ENCODE peak calls at places on chromosomes 12 and 14, in nine cellular contexts. One of them, this sample, is unnamed.

GRCh38 chr12:73125148-73125547 is 853.0 kb downstream of the TRHDE start:
- DNase-seq in endodermal cell: no peak
- DNase-seq in progenitor cell of endocrine pancreas: no peak
- DNase-seq in CD8-positive, alpha-beta T cell: no peak
- DNase-seq in lower leg skin: no peak
- DNase-seq in H1: no peak
- DNase-seq in mucosa of descending colon: no peak
- DNase-seq in cardiac muscle cell: no peak
- DNase-seq in Peyer's patch: no peak
- DNase-seq in this sample: no peak

GRCh38 chr12:91100901-91101300 is 10.4 kb downstream of the LUM start:
- DNase-seq in cardiac muscle cell: no peak
- DNase-seq in endodermal cell: no peak
- DNase-seq in CD8-positive, alpha-beta T cell: no peak
- DNase-seq in progenitor cell of endocrine pancreas: no peak
- DNase-seq in H1: no peak
- DNase-seq in lower leg skin: no peak
- DNase-seq in mucosa of descending colon: no peak
- DNase-seq in Peyer's patch: no peak
- DNase-seq in this sample: no peak

GRCh38 chr12:59929091-59929490 is 333.3 kb downstream of the SLC16A7 start:
- DNase-seq in Peyer's patch: no peak
- DNase-seq in cardiac muscle cell: no peak
- DNase-seq in H1: no peak
- DNase-seq in mucosa of descending colon: no peak
- DNase-seq in lower leg skin: no peak
- DNase-seq in progenitor cell of endocrine pancreas: no peak
- DNase-seq in CD8-positive, alpha-beta T cell: no peak
- DNase-seq in endodermal cell: no peak
- DNase-seq in this sample: no peak

GRCh38 chr12:43540474-43540873 is 11.5 kb downstream of the ADAMTS20 start:
- DNase-seq in Peyer's patch: no peak
- DNase-seq in endodermal cell: no peak
- DNase-seq in H1: no peak
- DNase-seq in mucosa of descending colon: no peak
- DNase-seq in progenitor cell of endocrine pancreas: no peak
- DNase-seq in CD8-positive, alpha-beta T cell: no peak
- DNase-seq in cardiac muscle cell: no peak
- DNase-seq in lower leg skin: no peak
- DNase-seq in this sample: no peak

GRCh38 chr12:75953312-75953906 is 78.2 kb downstream of the PHLDA1 start:
- DNase-seq in mucosa of descending colon: no peak
- DNase-seq in CD8-positive, alpha-beta T cell: no peak
- DNase-seq in lower leg skin: no peak
- DNase-seq in Peyer's patch: no peak
- DNase-seq in cardiac muscle cell: no peak
- DNase-seq in endodermal cell: no peak
- DNase-seq in H1: no peak
- DNase-seq in progenitor cell of endocrine pancreas: no peak
- DNase-seq in this sample: no peak

GRCh38 chr12:42960087-42960527 is 370.6 kb upstream of the PRICKLE1 start:
- DNase-seq in H1: no peak
- DNase-seq in endodermal cell: no peak
- DNase-seq in lower leg skin: no peak
- DNase-seq in cardiac muscle cell: no peak
- DNase-seq in Peyer's patch: no peak
- DNase-seq in mucosa of descending colon: no peak
- DNase-seq in CD8-positive, alpha-beta T cell: no peak
- DNase-seq in progenitor cell of endocrine pancreas: no peak
- DNase-seq in this sample: no peak

GRCh38 chr12:132474237-132474741 is 15.7 kb upstream of the FBRSL1 start:
- DNase-seq in mucosa of descending colon: no peak
- DNase-seq in cardiac muscle cell: no peak
- DNase-seq in Peyer's patch: no peak
- DNase-seq in CD8-positive, alpha-beta T cell: no peak
- DNase-seq in lower leg skin: no peak
- DNase-seq in endodermal cell: peak; percentile 69
- DNase-seq in H1: no peak
- DNase-seq in progenitor cell of endocrine pancreas: no peak
- DNase-seq in this sample: no peak

GRCh38 chr12:131895640-131896079 is 1.2 kb downstream of the ULK1 start:
- DNase-seq in cardiac muscle cell: no peak
- DNase-seq in Peyer's patch: peak; percentile 23
- DNase-seq in CD8-positive, alpha-beta T cell: no peak
- DNase-seq in mucosa of descending colon: peak; percentile 37
- DNase-seq in lower leg skin: no peak
- DNase-seq in endodermal cell: no peak
- DNase-seq in H1: no peak
- DNase-seq in progenitor cell of endocrine pancreas: no peak
- DNase-seq in this sample: no peak

GRCh38 chr12:64390275-64390851 is at the start of gene C12orf56:
- DNase-seq in endodermal cell: peak; percentile 85
- DNase-seq in cardiac muscle cell: peak; percentile 34
- DNase-seq in progenitor cell of endocrine pancreas: no peak
- DNase-seq in CD8-positive, alpha-beta T cell: no peak
- DNase-seq in lower leg skin: no peak
- DNase-seq in mucosa of descending colon: peak; percentile 22
- DNase-seq in Peyer's patch: no peak
- DNase-seq in H1: no peak
- DNase-seq in this sample: peak; percentile 62

GRCh38 chr14:81435048-81435577 is 35.0 kb upstream of the STON2 start:
- DNase-seq in CD8-positive, alpha-beta T cell: no peak
- DNase-seq in H1: no peak
- DNase-seq in cardiac muscle cell: no peak
- DNase-seq in Peyer's patch: no peak
- DNase-seq in lower leg skin: no peak
- DNase-seq in mucosa of descending colon: no peak
- DNase-seq in progenitor cell of endocrine pancreas: no peak
- DNase-seq in endodermal cell: no peak
- DNase-seq in this sample: no peak

GRCh38 chr14:96202441-96203094 is 2.1 kb upstream of the BDKRB2 start:
- DNase-seq in cardiac muscle cell: no peak
- DNase-seq in CD8-positive, alpha-beta T cell: no peak
- DNase-seq in progenitor cell of endocrine pancreas: no peak
- DNase-seq in lower leg skin: no peak
- DNase-seq in mucosa of descending colon: no peak
- DNase-seq in endodermal cell: no peak
- DNase-seq in H1: no peak
- DNase-seq in Peyer's patch: no peak
- DNase-seq in this sample: no peak

GRCh38 chr12:6782119-6782518 is 7.2 kb upstream of the CD4 start:
- DNase-seq in endodermal cell: no peak
- DNase-seq in mucosa of descending colon: no peak
- DNase-seq in lower leg skin: no peak
- DNase-seq in Peyer's patch: no peak
- DNase-seq in cardiac muscle cell: no peak
- DNase-seq in H1: no peak
- DNase-seq in CD8-positive, alpha-beta T cell: no peak
- DNase-seq in progenitor cell of endocrine pancreas: no peak
- DNase-seq in this sample: no peak

GRCh38 chr12:1870998-1871917 is 47.2 kb downstream of the CACNA2D4 start:
- DNase-seq in progenitor cell of endocrine pancreas: peak; percentile 6
- DNase-seq in CD8-positive, alpha-beta T cell: no peak
- DNase-seq in H1: peak; percentile 44
- DNase-seq in mucosa of descending colon: no peak
- DNase-seq in endodermal cell: peak; percentile 45
- DNase-seq in lower leg skin: no peak
- DNase-seq in cardiac muscle cell: no peak
- DNase-seq in Peyer's patch: no peak
- DNase-seq in this sample: no peak

GRCh38 chr12:42574879-42575278 is 14.7 kb downstream of the PRICKLE1 start:
- DNase-seq in cardiac muscle cell: no peak
- DNase-seq in endodermal cell: no peak
- DNase-seq in progenitor cell of endocrine pancreas: no peak
- DNase-seq in mucosa of descending colon: no peak
- DNase-seq in H1: no peak
- DNase-seq in Peyer's patch: no peak
- DNase-seq in lower leg skin: no peak
- DNase-seq in CD8-positive, alpha-beta T cell: no peak
- DNase-seq in this sample: no peak

DNA sequence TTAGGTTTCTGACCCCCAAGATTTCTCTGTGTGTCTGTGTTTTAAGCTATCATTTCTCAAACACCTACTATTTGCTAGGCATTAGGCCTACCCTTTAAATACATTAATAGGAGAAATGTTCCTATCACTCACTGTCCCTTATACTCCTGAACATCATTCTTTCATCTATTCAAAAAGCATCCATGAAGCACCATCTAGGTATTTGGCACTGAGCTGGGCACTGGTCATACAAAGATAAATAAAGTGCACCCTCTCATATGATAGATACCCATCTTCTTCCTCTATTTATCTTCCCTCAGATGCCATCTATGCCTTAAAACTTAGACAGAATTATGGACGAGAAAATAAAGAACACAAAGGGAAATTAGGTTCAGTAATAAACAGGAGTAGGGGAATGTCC is 20.4 kb downstream of the SIX1 start:
- DNase-seq in Peyer's patch: no peak
- DNase-seq in cardiac muscle cell: no peak
- DNase-seq in mucosa of descending colon: no peak
- DNase-seq in endodermal cell: no peak
- DNase-seq in CD8-positive, alpha-beta T cell: no peak
- DNase-seq in progenitor cell of endocrine pancreas: no peak
- DNase-seq in H1: no peak
- DNase-seq in lower leg skin: no peak
- DNase-seq in this sample: no peak
- TF ChIP-seq CTCF in Peyer's patch: no peak
- TF ChIP-seq CTCF in cardiac muscle cell: no peak
- TF ChIP-seq CTCF in mucosa of descending colon: no peak
- TF ChIP-seq CTCF in endodermal cell: no peak
- TF ChIP-seq CTCF in CD8-positive, alpha-beta T cell: no peak
- TF ChIP-seq CTCF in progenitor cell of endocrine pancreas: no peak
- TF ChIP-seq CTCF in H1: no peak
- TF ChIP-seq CTCF in lower leg skin: no peak
- TF ChIP-seq CTCF in this sample: no peak

DNA sequence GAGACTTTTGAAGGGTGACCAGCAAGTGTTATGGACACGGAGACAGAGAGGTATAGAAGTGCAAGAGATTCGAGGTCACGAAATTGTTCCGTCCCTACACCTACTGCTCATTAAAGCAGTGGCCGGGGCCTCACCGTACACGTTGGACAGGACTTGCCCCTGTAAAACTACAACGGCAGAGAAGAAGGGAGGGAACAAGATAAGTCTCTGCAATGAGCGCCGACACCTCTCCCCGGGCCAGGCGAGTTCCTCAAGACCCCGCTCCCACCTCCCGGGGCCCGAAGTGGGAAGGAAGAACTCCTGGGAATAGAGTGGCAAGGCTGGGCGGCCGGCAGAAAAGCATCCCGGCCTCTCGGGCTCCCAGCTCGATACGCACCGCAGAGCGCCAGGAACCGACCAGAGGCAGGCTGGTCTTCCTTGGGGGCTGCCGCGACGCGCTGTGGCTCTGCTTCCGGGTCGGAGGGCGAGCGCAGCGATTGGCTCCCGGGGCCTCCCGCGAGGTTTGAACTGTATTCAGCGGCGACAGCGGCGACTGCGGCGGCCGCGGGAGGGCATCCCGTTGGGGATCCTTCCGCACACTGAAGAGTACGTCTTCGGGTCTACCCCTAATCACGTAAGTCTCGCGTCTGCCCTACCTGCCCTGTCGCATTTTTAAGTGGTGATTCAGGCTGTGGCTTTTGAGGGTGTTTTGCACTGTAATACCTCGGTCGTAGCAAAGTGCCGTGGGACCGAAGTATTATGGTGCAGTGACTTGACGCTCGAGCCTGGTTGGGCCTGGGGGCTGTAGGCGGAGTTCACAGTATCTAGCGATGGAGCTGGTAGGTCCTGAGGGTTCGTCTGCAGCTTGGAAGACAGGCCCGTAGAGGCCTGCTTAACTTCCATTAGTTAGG is at the start of the genes NUP37 and PARPBP:
- DNase-seq in mucosa of descending colon: peak; percentile 92
- DNase-seq in CD8-positive, alpha-beta T cell: peak; percentile 93
- DNase-seq in lower leg skin: peak; percentile 82
- DNase-seq in cardiac muscle cell: peak; percentile 94
- DNase-seq in endodermal cell: peak; percentile 99
- DNase-seq in H1: peak; percentile 92
- DNase-seq in progenitor cell of endocrine pancreas: peak; percentile 83
- DNase-seq in Peyer's patch: peak; percentile 85
- DNase-seq in this sample: peak; percentile 96
- TF ChIP-seq CTCF in mucosa of descending colon: no peak
- TF ChIP-seq CTCF in CD8-positive, alpha-beta T cell: no peak
- TF ChIP-seq CTCF in lower leg skin: no peak
- TF ChIP-seq CTCF in cardiac muscle cell: no peak
- TF ChIP-seq CTCF in endodermal cell: no peak
- TF ChIP-seq CTCF in H1: no peak
- TF ChIP-seq CTCF in progenitor cell of endocrine pancreas: peak; percentile 16
- TF ChIP-seq CTCF in Peyer's patch: no peak
- TF ChIP-seq CTCF in this sample: no peak

GRCh38 chr12:53224268-53224896 is 7.6 kb downstream of the RARG start:
- DNase-seq in progenitor cell of endocrine pancreas: no peak
- DNase-seq in CD8-positive, alpha-beta T cell: no peak
- DNase-seq in H1: peak; percentile 74
- DNase-seq in mucosa of descending colon: peak; percentile 54
- DNase-seq in cardiac muscle cell: peak; percentile 49
- DNase-seq in lower leg skin: no peak
- DNase-seq in Peyer's patch: no peak
- DNase-seq in endodermal cell: peak; percentile 95
- DNase-seq in this sample: no peak
- TF ChIP-seq CTCF in progenitor cell of endocrine pancreas: peak; percentile 48
- TF ChIP-seq CTCF in CD8-positive, alpha-beta T cell: no peak
- TF ChIP-seq CTCF in H1: peak; percentile 64
- TF ChIP-seq CTCF in mucosa of descending colon: no peak
- TF ChIP-seq CTCF in cardiac muscle cell: peak; percentile 28
- TF ChIP-seq CTCF in lower leg skin: no peak
- TF ChIP-seq CTCF in Peyer's patch: no peak
- TF ChIP-seq CTCF in endodermal cell: peak; percentile 78
- TF ChIP-seq CTCF in this sample: peak; percentile 23

GRCh38 chr14:63210812-63211211 is 6.6 kb downstream of the RHOJ start:
- DNase-seq in mucosa of descending colon: no peak
- DNase-seq in cardiac muscle cell: no peak
- DNase-seq in Peyer's patch: no peak
- DNase-seq in CD8-positive, alpha-beta T cell: no peak
- DNase-seq in progenitor cell of endocrine pancreas: no peak
- DNase-seq in H1: no peak
- DNase-seq in endodermal cell: no peak
- DNase-seq in lower leg skin: no peak
- DNase-seq in this sample: no peak

GRCh38 chr14:63214417-63215196 is 10.4 kb downstream of the RHOJ start:
- DNase-seq in progenitor cell of endocrine pancreas: no peak
- DNase-seq in CD8-positive, alpha-beta T cell: no peak
- DNase-seq in mucosa of descending colon: no peak
- DNase-seq in H1: no peak
- DNase-seq in endodermal cell: no peak
- DNase-seq in Peyer's patch: no peak
- DNase-seq in cardiac muscle cell: no peak
- DNase-seq in lower leg skin: no peak
- DNase-seq in this sample: no peak

GRCh38 chr14:63209160-63209559 is 4.9 kb downstream of the RHOJ start:
- DNase-seq in cardiac muscle cell: no peak
- DNase-seq in CD8-positive, alpha-beta T cell: no peak
- DNase-seq in mucosa of descending colon: no peak
- DNase-seq in H1: no peak
- DNase-seq in Peyer's patch: no peak
- DNase-seq in endodermal cell: no peak
- DNase-seq in lower leg skin: no peak
- DNase-seq in progenitor cell of endocrine pancreas: no peak
- DNase-seq in this sample: no peak

GRCh38 chr14:63212776-63213500 is 8.7 kb downstream of the RHOJ start:
- DNase-seq in lower leg skin: no peak
- DNase-seq in endodermal cell: no peak
- DNase-seq in Peyer's patch: no peak
- DNase-seq in mucosa of descending colon: no peak
- DNase-seq in cardiac muscle cell: no peak
- DNase-seq in progenitor cell of endocrine pancreas: no peak
- DNase-seq in H1: no peak
- DNase-seq in CD8-positive, alpha-beta T cell: no peak
- DNase-seq in this sample: no peak

GRCh38 chr14:63212209-63212608 is 8.0 kb downstream of the RHOJ start:
- DNase-seq in progenitor cell of endocrine pancreas: no peak
- DNase-seq in lower leg skin: no peak
- DNase-seq in CD8-positive, alpha-beta T cell: no peak
- DNase-seq in Peyer's patch: no peak
- DNase-seq in cardiac muscle cell: no peak
- DNase-seq in endodermal cell: no peak
- DNase-seq in mucosa of descending colon: no peak
- DNase-seq in H1: no peak
- DNase-seq in this sample: no peak
- TF ChIP-seq CTCF in progenitor cell of endocrine pancreas: peak; percentile 46
- TF ChIP-seq CTCF in lower leg skin: no peak
- TF ChIP-seq CTCF in CD8-positive, alpha-beta T cell: no peak
- TF ChIP-seq CTCF in Peyer's patch: no peak
- TF ChIP-seq CTCF in cardiac muscle cell: peak; percentile 16
- TF ChIP-seq CTCF in endodermal cell: peak; percentile 71
- TF ChIP-seq CTCF in mucosa of descending colon: no peak
- TF ChIP-seq CTCF in H1: no peak
- TF ChIP-seq CTCF in this sample: peak; percentile 56